ENCODE peak calls at places on chromosomes 1 and 21, in four cellular contexts. U, I, W and O are unnamed samples. For H3K9me3, the result is how much of the 10 kb centered on the place peaks cover.

GRCh38 chr1:245142171-245142798 is 12.5 kb upstream of the KIF26B start:
- DNase-seq in I (no peak), W (no peak), U (no peak), O (no peak)

GRCh38 chr1:196538473-196538872 is 69.8 kb downstream of the KCNT2 start:
- DNase-seq in U (no peak), I (no peak), W (no peak), O (no peak)

GRCh38 chr1:199272107-199272506 is 633.3 kb downstream of the PTPRC start:
- DNase-seq in U (peak), I (no peak), W (no peak), O (no peak)

GRCh38 chr1:23696335-23696989 is 4.9 kb downstream of the RPL11 start:
- DNase-seq in W (no peak), I (no peak), U (peak), O (no peak)

GRCh38 chr1:95057361-95057760 is 15.4 kb downstream of the ALG14 start:
- DNase-seq in W (no peak), I (no peak), U (no peak), O (no peak)

GRCh38 chr1:15940110-15941043 is 35.5 kb downstream of the ZBTB17 start:
- DNase-seq in W (no peak), I (no peak), U (no peak), O (no peak)

GRCh38 chr1:234998174-234998741 is 130.4 kb downstream of the TOMM20 start:
- DNase-seq in I (peak), U (peak), W (no peak), O (no peak)

GRCh38 chr1:24739241-24739640 is 6.0 kb upstream of the CLIC4 start:
- DNase-seq in W (no peak), I (no peak), U (no peak), O (no peak)

GRCh38 chr1:12636098-12636950 is 7.6 kb upstream of the AADACL4 start:
- DNase-seq in I (peak), W (no peak), U (peak), O (no peak)

GRCh38 chr1:16055613-16056520 is 12.3 kb downstream of the CLCNKB start:
- DNase-seq in I (peak), U (peak), W (peak), O (peak)

GRCh38 chr21:32702702-32703101 is 25.1 kb downstream of the SYNJ1 start:
- DNase-seq in U (peak), W (peak), I (no peak), O (no peak)

GRCh38 chr1:89607888-89608626 is 24.9 kb upstream of the LRRC8C start:
- DNase-seq in I (no peak), U (peak), W (no peak), O (peak)

GRCh38 chr21:45591619-45592207 is 49.5 kb upstream of the SLC19A1 start:
- DNase-seq in I (no peak), W (no peak), U (no peak), O (no peak)

GRCh38 chr1:37477946-37478345 is 3.6 kb downstream of the ZC3H12A start:
- DNase-seq in I (no peak), W (no peak), U (no peak), O (no peak)

GRCh38 chr1:60894121-60894520 is 188.2 kb upstream of the NFIA start:
- DNase-seq in W (no peak), I (no peak), U (no peak), O (no peak)

GRCh38 chr1:232038704-232039103 is 412.1 kb downstream of the DISC1 start:
- DNase-seq in U (peak), I (no peak), W (no peak), O (no peak)

GRCh38 chr1:150992626-150993025 is 10.5 kb downstream of the ANXA9 start:
- DNase-seq in U (no peak), W (no peak), I (no peak), O (no peak)

GRCh38 chr1:240027059-240027462 is 64.6 kb upstream of the FMN2 start:
- DNase-seq in U (peak), I (no peak), W (peak), O (no peak)

GRCh38 chr1:171142451-171143121 is 42.5 kb upstream of the FMO2 start:
- DNase-seq in I (no peak), U (peak), W (no peak), O (no peak)

GRCh38 chr1:69673301-69673700 is 105.6 kb downstream of the LRRC7 start:
- DNase-seq in U (no peak), W (no peak), I (no peak), O (no peak)

GRCh38 chr1:102879439-102879993 is 228.8 kb downstream of the COL11A1 start:
- DNase-seq in U (peak), W (no peak), I (no peak), O (no peak)

GRCh38 chr21:45454081-45454923 is 49.3 kb downstream of the COL18A1 start:
- DNase-seq in U (peak), W (no peak), I (peak), O (no peak)

GRCh38 chr1:4590766-4591165 is 63.6 kb upstream of the AJAP1 start:
- DNase-seq in W (no peak), U (no peak), I (no peak), O (no peak)
- H3K9me3 ChIP-seq in W (under half), U (under half), I (under half), O (under half)

GRCh38 chr1:31453384-31454079 is 40.5 kb downstream of the SERINC2 start:
- DNase-seq in I (no peak), U (no peak), W (no peak), O (no peak)
- H3K9me3 ChIP-seq in I (under half), U (under half), W (under half), O (under half)

GRCh38 chr1:159469921-159470595 is 30.5 kb downstream of the OR10J1 start:
- DNase-seq in W (no peak), U (peak), I (no peak), O (no peak)
- H3K9me3 ChIP-seq in W (under half), U (under half), I (under half), O (under half)

GRCh38 chr1:209023790-209024189 is 559.7 kb upstream of the CAMK1G start:
- DNase-seq in U (no peak), I (no peak), W (no peak), O (no peak)

GRCh38 chr1:209021622-209022021 is 561.9 kb upstream of the CAMK1G start:
- DNase-seq in I (no peak), U (no peak), W (no peak), O (no peak)
- H3K9me3 ChIP-seq in I (under half), U (under half), W (under half), O (under half)

GRCh38 chr1:152683846-152684245 is 2.1 kb upstream of the LCE2B start:
- DNase-seq in U (peak), W (no peak), I (no peak), O (no peak)

GRCh38 chr1:152679454-152679853 is 4.4 kb downstream of the LCE2C start:
- DNase-seq in W (no peak), U (no peak), I (no peak), O (no peak)
- H3K9me3 ChIP-seq in W (under half), U (under half), I (under half), O (under half)

DNA sequence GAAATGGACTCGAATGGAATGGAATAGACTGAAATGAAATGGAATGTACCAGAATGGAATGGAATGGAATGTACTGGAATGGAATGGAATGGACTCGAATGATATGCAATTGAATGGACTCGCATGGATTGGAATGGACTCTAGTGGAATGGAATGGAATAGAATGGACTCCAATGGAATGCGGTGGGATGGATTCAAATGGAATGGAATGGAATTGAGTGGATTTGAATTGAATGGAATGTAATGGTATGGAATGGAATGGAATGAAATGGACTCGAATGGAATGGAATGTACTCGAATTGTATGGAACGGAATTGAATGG is 99.6 kb upstream of the FBXO28 start:
- DNase-seq in I (no peak), W (no peak), U (no peak), O (no peak)
- H3K9me3 ChIP-seq in I (under half), W (under half), U (under half), O (under half)

DNA sequence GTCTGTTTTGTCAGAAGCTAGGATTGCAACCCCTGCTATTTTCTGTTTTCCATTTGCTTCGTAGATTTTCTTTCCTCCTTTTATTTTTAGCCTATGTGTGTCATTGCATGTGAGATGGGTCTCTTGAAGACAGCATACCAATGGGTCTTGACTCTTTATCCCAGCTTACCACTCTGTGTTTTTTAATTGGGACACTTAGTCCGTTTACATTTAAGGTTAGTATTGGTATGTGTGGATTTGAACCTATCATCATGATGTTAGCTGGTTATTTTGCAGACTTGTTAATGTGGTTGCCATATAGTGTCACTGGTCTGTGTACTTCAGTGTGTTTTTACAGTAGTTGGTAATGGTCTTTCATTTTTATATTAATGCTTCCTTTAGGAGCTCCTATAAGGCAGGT is 141.5 kb downstream of the DNAH14 start:
- DNase-seq in W (no peak), I (no peak), U (no peak), O (no peak)
- H3K9me3 ChIP-seq in W (under half), I (under half), U (under half), O (under half)

GRCh38 chr1:247845693-247846017 is 4.0 kb upstream of the OR11L1 start:
- DNase-seq in I (no peak), U (no peak), W (no peak), O (no peak)
- H3K9me3 ChIP-seq in I (under half), U (under half), W (under half), O (under half)

DNA sequence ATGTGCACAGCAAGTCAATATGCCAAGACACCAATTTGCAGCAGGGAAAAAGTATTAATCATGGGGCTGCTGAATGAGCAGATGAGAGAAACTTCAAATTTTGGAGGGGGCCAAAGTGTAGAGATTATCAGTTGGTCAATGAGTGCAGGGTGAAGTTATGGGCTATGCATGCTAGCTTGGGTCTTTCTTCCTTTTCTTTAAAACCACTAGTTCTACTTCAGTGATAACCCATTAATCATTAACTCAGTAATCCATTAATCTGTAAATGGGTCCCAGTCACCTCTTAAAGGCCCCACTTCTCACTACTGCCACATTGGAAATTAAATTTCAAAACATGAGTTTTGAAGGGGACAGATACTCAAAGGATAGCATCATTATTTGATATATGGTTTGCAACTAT is 688.6 kb upstream of the ADGRL4 start:
- DNase-seq in U (no peak), I (no peak), W (no peak), O (no peak)
- H3K9me3 ChIP-seq in U (under half), I (under half), W (under half), O (under half)